ENCODE peak calls at places on chromosomes 16 and 17, in five cellular contexts. A is IMR-90, L is kidney, Y is neural progenitor cell, P is PC-3. G is an unnamed sample.

GRCh38 chr16:75312875-75313274 is 61.5 kb upstream of the BCAR1 start:
- DNase-seq in A (no peak), L (no peak), Y (peak; percentile 60), P (no peak), G (no peak)

GRCh38 chr17:58703137-58703846 is 10.9 kb downstream of the RAD51C start:
- DNase-seq in A (peak; percentile 76), L (no peak), Y (no peak), P (peak; percentile 74), G (peak; percentile 20)

GRCh38 chr16:79599837-79600635 is 501 bp downstream of the MAF start:
- DNase-seq in A (no peak), L (peak; percentile 88), Y (peak; percentile 91), P (no peak), G (peak; percentile 54)

GRCh38 chr17:78759203-78759968 is 22.7 kb downstream of the CYTH1 start:
- DNase-seq in A (peak; percentile 43), L (no peak), Y (no peak), P (no peak), G (no peak)

GRCh38 chr17:28849281-28849680 is 5.5 kb upstream of the ERAL1 start:
- DNase-seq in A (no peak), L (no peak), Y (no peak), P (no peak), G (no peak)

GRCh38 chr16:28192811-28193529 is 18.8 kb downstream of the XPO6 start:
- DNase-seq in A (no peak), L (no peak), Y (no peak), P (no peak), G (no peak)

GRCh38 chr17:58338907-58339774 is 10.5 kb upstream of the TSPOAP1 start:
- DNase-seq in A (peak; percentile 88), L (peak; percentile 81), Y (peak; percentile 26), P (no peak), G (no peak)

GRCh38 chr16:13300066-13300465 is 398.7 kb downstream of the SHISA9 start:
- DNase-seq in A (no peak), L (no peak), Y (no peak), P (no peak), G (no peak)

GRCh38 chr16:31267332-31268032 is 7.7 kb downstream of the ITGAM start:
- DNase-seq in A (no peak), L (no peak), Y (no peak), P (peak; percentile 40), G (peak; percentile 51)

GRCh38 chr16:55476625-55477533 is 2.1 kb upstream of the MMP2 start:
- DNase-seq in A (no peak), L (no peak), Y (no peak), P (peak; percentile 12), G (no peak)

GRCh38 chr17:81128338-81128737 is 37.0 kb upstream of the PVALEF start:
- DNase-seq in A (no peak), L (no peak), Y (no peak), P (no peak), G (no peak)

GRCh38 chr16:59698341-59698979 is 964.3 kb upstream of the GOT2 start:
- DNase-seq in A (peak; percentile 32), L (no peak), Y (no peak), P (peak; percentile 19), G (peak; percentile 74)

GRCh38 chr17:38674013-38674748 is 576 bp downstream of the EPOP start:
- DNase-seq in A (no peak), L (peak; percentile 79), Y (peak; percentile 65), P (no peak), G (no peak)

GRCh38 chr17:69466905-69467630 is 52.6 kb downstream of the MAP2K6 start:
- DNase-seq in A (peak; percentile 62), L (no peak), Y (peak; percentile 77), P (peak; percentile 42), G (peak; percentile 17)

GRCh38 chr16:71230122-71230845 is at the start of gene HYDIN:
- DNase-seq in A (peak; percentile 30), L (peak; percentile 91), Y (peak; percentile 98), P (peak; percentile 64), G (peak; percentile 71)

GRCh38 chr16:70480127-70481105 is 26.0 kb downstream of the FCSK start:
- DNase-seq in A (no peak), L (peak; percentile 61), Y (no peak), P (no peak), G (no peak)

GRCh38 chr17:8632087-8632486 is 1.6 kb upstream of the MYH10 start:
- DNase-seq in A (no peak), L (no peak), Y (peak; percentile 36), P (no peak), G (no peak)

GRCh38 chr16:50279142-50279865 is 13.0 kb downstream of the ADCY7 start:
- DNase-seq in A (no peak), L (peak; percentile 61), Y (no peak), P (no peak), G (no peak)

GRCh38 chr17:48591435-48592077 is 1.5 kb upstream of the HOXB3 start:
- DNase-seq in A (peak; percentile 23), L (no peak), Y (no peak), P (no peak), G (no peak)

GRCh38 chr17:81552244-81553017 is at the start of gene FAAP100:
- DNase-seq in A (peak; percentile 72), L (peak; percentile 93), Y (peak; percentile 93), P (peak; percentile 89), G (peak; percentile 85)

GRCh38 chr16:54239441-54239840 is 47.1 kb downstream of the IRX3 start:
- DNase-seq in A (no peak), L (no peak), Y (no peak), P (no peak), G (no peak)

GRCh38 chr17:10837987-10838386 is at the start of gene PIRT:
- DNase-seq in A (no peak), L (no peak), Y (no peak), P (no peak), G (no peak)

GRCh38 chr17:56723471-56723870 is 110.2 kb downstream of the C17orf67 start:
- DNase-seq in A (no peak), L (no peak), Y (no peak), P (no peak), G (no peak)

GRCh38 chr17:6910987-6911603 is 79.6 kb upstream of the TEKT1 start:
- DNase-seq in A (peak; percentile 57), L (no peak), Y (peak; percentile 62), P (peak; percentile 64), G (peak; percentile 35)

DNA sequence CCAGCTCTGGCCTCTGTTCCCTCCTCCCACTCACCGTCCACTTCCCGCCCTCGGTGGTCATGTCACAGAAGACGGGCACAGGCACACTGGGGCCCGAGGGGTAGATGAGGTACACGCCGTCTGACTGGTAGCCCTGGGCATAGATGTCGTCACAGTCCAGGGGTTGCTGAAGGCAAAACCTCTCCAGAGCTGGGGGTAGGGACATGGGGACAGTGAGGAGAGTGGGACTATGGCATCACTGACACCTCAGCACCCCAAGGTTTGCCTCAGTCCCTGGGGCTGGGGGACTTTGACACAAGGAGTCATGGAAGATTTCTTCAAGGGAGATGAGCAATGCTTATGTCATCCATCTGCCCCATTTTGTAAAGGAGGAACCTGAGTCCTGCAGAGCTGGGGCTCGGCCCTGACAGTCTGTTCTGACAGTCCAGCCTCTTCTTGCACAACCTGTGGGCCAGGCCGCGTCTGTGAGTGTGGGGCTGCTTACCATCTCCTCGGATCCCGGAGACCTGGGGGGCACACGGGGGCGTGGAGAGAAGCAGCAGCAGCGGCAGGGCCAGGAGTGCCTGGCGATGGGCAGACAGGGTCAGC is 620 bp downstream of the MFAP4 start:
- DNase-seq in A (peak; percentile 92), L (peak; percentile 86), Y (peak; percentile 24), P (peak; percentile 81), G (peak; percentile 84)
- H3K4me3 ChIP-seq in A (peak overlapping the region; percentile 57), L (no peak overlapping the region), Y (no peak overlapping the region), P (no peak overlapping the region), G (no peak overlapping the region)

GRCh38 chr17:17415006-17415405 is 61.8 kb upstream of the MED9 start:
- DNase-seq in A (peak; percentile 19), L (no peak), Y (no peak), P (no peak), G (no peak)
- H3K9ac ChIP-seq in A (no peak overlapping the region), L (no peak overlapping the region), Y (no peak overlapping the region), P (peak overlapping the region; percentile 64), G (no peak overlapping the region)

GRCh38 chr16:57800213-57801097 is 1.8 kb downstream of the KIFC3 start:
- DNase-seq in A (no peak), L (peak; percentile 66), Y (no peak), P (no peak), G (no peak)
- H3K4me1 ChIP-seq in A (peaks cover 29% of the 10 kb centered on the region), L (peaks cover 63% of the 10 kb centered on the region), Y (peaks cover 25% of the 10 kb centered on the region), P (peaks cover 52% of the 10 kb centered on the region), G (peaks cover 59% of the 10 kb centered on the region)

GRCh38 chr16:23833960-23834685 is 1.7 kb upstream of the PRKCB start:
- DNase-seq in A (no peak), L (no peak), Y (no peak), P (no peak), G (no peak)

GRCh38 chr16:23836404-23837291 is 865 bp downstream of the PRKCB start:
- DNase-seq in A (no peak), L (peak; percentile 82), Y (peak; percentile 74), P (no peak), G (no peak)

GRCh38 chr16:23836078-23836403 is 258 bp downstream of the PRKCB start:
- DNase-seq in A (no peak), L (no peak), Y (no peak), P (no peak), G (no peak)

GRCh38 chr16:23833504-23833903 is 2.3 kb upstream of the PRKCB start:
- DNase-seq in A (no peak), L (no peak), Y (no peak), P (no peak), G (no peak)

DNA sequence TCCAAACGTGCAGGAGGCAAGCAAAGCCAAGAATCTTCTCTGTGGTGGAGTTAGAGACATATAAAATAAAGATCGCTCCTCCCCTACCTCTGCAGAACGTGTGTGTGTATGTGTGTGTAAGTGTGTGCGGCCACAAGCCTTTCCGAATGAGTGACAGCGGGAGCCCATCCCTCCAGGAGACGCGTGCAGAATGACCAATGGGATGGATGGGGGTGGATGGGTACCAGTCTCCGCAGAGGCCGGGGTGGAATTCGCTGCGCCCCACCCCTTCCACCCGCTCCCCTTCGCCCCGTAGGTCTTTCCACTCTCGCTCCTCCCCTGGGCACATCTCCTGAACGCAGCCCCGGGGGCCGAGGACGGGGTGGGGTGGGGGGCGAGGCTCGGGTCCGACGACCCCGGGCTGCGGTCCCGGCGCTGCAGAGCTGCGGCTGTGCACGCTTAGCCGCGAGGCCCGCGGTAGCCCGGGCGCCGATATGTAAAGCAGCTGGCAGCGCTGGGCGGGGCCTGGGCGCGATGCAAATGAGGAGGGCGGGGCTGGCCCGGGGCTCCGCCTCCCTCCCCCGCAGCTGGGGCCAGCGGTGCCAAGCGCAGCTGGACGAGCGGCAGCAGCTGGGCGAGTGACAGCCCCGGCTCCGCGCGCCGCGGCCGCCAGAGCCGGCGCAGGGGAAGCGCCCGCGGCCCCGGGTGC is at the start of gene PRKCB:
- DNase-seq in A (peak; percentile 14), L (peak; percentile 92), Y (peak; percentile 98), P (no peak), G (peak; percentile 47)
- H3K4me3 ChIP-seq in A (no peak within 1 kb of the TSS), L (no peak within 1 kb of the TSS), Y (peak within 1 kb of the TSS; percentile 69), P (no peak within 1 kb of the TSS), G (peak within 1 kb of the TSS; percentile 24)

G was measured in mammary epithelial cell.